ENCODE peak calls at places on chromosomes 2 and 18, in ten cellular contexts. K is AG09309, C is cardiac muscle cell, Q is A172, X is hippocampal formation, V is neural progenitor cell, U is NCI-H82, F is heart left ventricle, G is left ventricle myocardium inferior, D is AML-193. S is an unnamed sample.

GRCh38 chr18:12406376-12407111 is 1.2 kb upstream of the PRELID3A start:
- DNase-seq in K (no peak), C (no peak), Q (no peak), X (no peak), V (no peak), U (no peak), F (no peak), G (no peak), D (no peak), S (no peak)

GRCh38 chr2:10001551-10001950 is 41.8 kb upstream of the KLF11 start:
- DNase-seq in K (no peak), C (no peak), Q (no peak), X (no peak), V (no peak), U (no peak), F (no peak), G (no peak), D (no peak), S (no peak)

GRCh38 chr2:128901572-128902391 is 583.1 kb upstream of the HS6ST1 start:
- DNase-seq in K (no peak), C (peak), Q (no peak), X (no peak), V (no peak), U (no peak), F (no peak), G (no peak), D (no peak), S (no peak)

GRCh38 chr18:68779169-68779568 is 18.7 kb upstream of the CCDC102B start:
- DNase-seq in K (peak), C (peak), Q (no peak), X (no peak), V (no peak), U (no peak), F (no peak), G (no peak), D (peak), S (no peak)

GRCh38 chr18:46474487-46475366 is 182.3 kb downstream of the LOXHD1 start:
- DNase-seq in K (no peak), C (no peak), Q (no peak), X (no peak), V (no peak), U (no peak), F (no peak), G (no peak), D (no peak), S (no peak)

GRCh38 chr2:125086313-125087184 is 1061.5 kb downstream of the CNTNAP5 start:
- DNase-seq in K (no peak), C (no peak), Q (no peak), X (no peak), V (no peak), U (no peak), F (no peak), G (no peak), D (no peak), S (no peak)

GRCh38 chr2:84459028-84459943 is at the start of gene SUCLG1:
- DNase-seq in K (peak), C (peak), Q (peak), X (peak), V (peak), U (peak), F (peak), G (peak), D (peak), S (peak)

GRCh38 chr2:135055182-135055786 is 3.2 kb downstream of the RAB3GAP1 start:
- DNase-seq in K (peak), C (peak), Q (no peak), X (no peak), V (no peak), U (no peak), F (no peak), G (no peak), D (no peak), S (no peak)

GRCh38 chr2:119475225-119475856 is 43.7 kb downstream of the TMEM37 start:
- DNase-seq in K (no peak), C (no peak), Q (no peak), X (no peak), V (peak), U (peak), F (peak), G (peak), D (no peak), S (no peak)

GRCh38 chr2:55056024-55056521 is 5.8 kb upstream of the RTN4 start:
- DNase-seq in K (no peak), C (peak), Q (peak), X (no peak), V (no peak), U (no peak), F (no peak), G (no peak), D (no peak), S (no peak)

GRCh38 chr2:43136011-43136799 is 90.2 kb downstream of the ZFP36L2 start:
- DNase-seq in K (no peak), C (no peak), Q (no peak), X (no peak), V (no peak), U (no peak), F (no peak), G (no peak), D (no peak), S (no peak)

GRCh38 chr2:204722691-204723090 is 177.4 kb downstream of the PARD3B start:
- DNase-seq in K (no peak), C (no peak), Q (no peak), X (no peak), V (no peak), U (no peak), F (no peak), G (no peak), D (no peak), S (no peak)

GRCh38 chr2:161625314-161625919 is 1.2 kb downstream of the SLC4A10 start:
- DNase-seq in K (no peak), C (no peak), Q (peak), X (peak), V (peak), U (peak), F (no peak), G (no peak), D (no peak), S (no peak)

GRCh38 chr2:20625920-20626697 is 24.8 kb downstream of the HS1BP3 start:
- DNase-seq in K (no peak), C (no peak), Q (peak), X (no peak), V (no peak), U (no peak), F (no peak), G (peak), D (no peak), S (peak)

GRCh38 chr18:78891185-78891762 is 88.3 kb upstream of the SALL3 start:
- DNase-seq in K (no peak), C (no peak), Q (no peak), X (no peak), V (no peak), U (no peak), F (no peak), G (no peak), D (no peak), S (no peak)

GRCh38 chr2:58427572-58428285 is 186.6 kb upstream of the FANCL start:
- DNase-seq in K (no peak), C (peak), Q (peak), X (peak), V (peak), U (peak), F (peak), G (no peak), D (no peak), S (no peak)

GRCh38 chr2:69588403-69588802 is 55.1 kb downstream of the AAK1 start:
- DNase-seq in K (no peak), C (no peak), Q (no peak), X (no peak), V (no peak), U (no peak), F (no peak), G (no peak), D (no peak), S (no peak)

GRCh38 chr18:45175505-45175904 is 439.8 kb upstream of the SLC14A2 start:
- DNase-seq in K (no peak), C (no peak), Q (no peak), X (no peak), V (no peak), U (no peak), F (no peak), G (no peak), D (no peak), S (no peak)

GRCh38 chr2:163505281-163505680 is 230.5 kb downstream of the FIGN start:
- DNase-seq in K (no peak), C (no peak), Q (no peak), X (no peak), V (no peak), U (no peak), F (no peak), G (no peak), D (no peak), S (no peak)

GRCh38 chr18:78414302-78414701 is 565.3 kb upstream of the SALL3 start:
- DNase-seq in K (no peak), C (no peak), Q (no peak), X (no peak), V (no peak), U (no peak), F (no peak), G (no peak), D (no peak), S (no peak)

GRCh38 chr2:6627316-6627715 is 238.4 kb downstream of the CMPK2 start:
- DNase-seq in K (no peak), C (no peak), Q (no peak), X (no peak), V (no peak), U (no peak), F (no peak), G (no peak), D (no peak), S (no peak)

GRCh38 chr2:231711677-231712461 is 3.5 kb downstream of the PTMA start:
- DNase-seq in K (no peak), C (no peak), Q (no peak), X (no peak), V (no peak), U (no peak), F (no peak), G (no peak), D (no peak), S (no peak)

GRCh38 chr2:239383036-239383795 is 17.6 kb downstream of the HDAC4 start:
- DNase-seq in K (no peak), C (no peak), Q (no peak), X (no peak), V (no peak), U (no peak), F (no peak), G (no peak), D (no peak), S (peak)

GRCh38 chr2:20229322-20230201 is 4.6 kb upstream of the SDC1 start:
- DNase-seq in K (peak), C (peak), Q (no peak), X (no peak), V (no peak), U (no peak), F (no peak), G (no peak), D (no peak), S (no peak)

GRCh38 chr2:64283641-64284371 is 139.6 kb upstream of the PELI1 start:
- DNase-seq in K (no peak), C (no peak), Q (no peak), X (no peak), V (no peak), U (no peak), F (no peak), G (no peak), D (no peak), S (no peak)

GRCh38 chr2:173288561-173288960 is 66.1 kb upstream of the CDCA7 start:
- DNase-seq in K (peak), C (peak), Q (peak), X (no peak), V (no peak), U (no peak), F (no peak), G (no peak), D (no peak), S (no peak)

GRCh38 chr18:58287626-58288289 is 243.7 kb downstream of the NEDD4L start:
- DNase-seq in K (no peak), C (no peak), Q (no peak), X (no peak), V (peak), U (no peak), F (no peak), G (no peak), D (no peak), S (no peak)

S was measured in psoas muscle.